ENCODE peak calls at places on chromosomes 11 and 22, in eight cellular contexts. S is HFF-Myc, R is BJ, Y is transverse colon, Z is foreskin fibroblast, D is body of pancreas, C is OCI-LY7, I is esophagus muscularis mucosa. W is an unnamed sample.

GRCh38 chr11:31943056-31943780 is 132.1 kb upstream of the PAX6 start:
- DNase-seq in S (no peak), R (no peak), Y (no peak), Z (no peak), D (no peak), C (no peak), I (peak), W (no peak)

GRCh38 chr22:23801886-23802377 is 15.2 kb downstream of the SMARCB1 start:
- DNase-seq in S (no peak), R (no peak), Y (no peak), Z (no peak), D (no peak), C (no peak), I (no peak), W (no peak)

GRCh38 chr11:110112457-110112856 is 19.3 kb downstream of the ZC3H12C start:
- DNase-seq in S (no peak), R (no peak), Y (no peak), Z (no peak), D (no peak), C (no peak), I (no peak), W (no peak)

GRCh38 chr11:326592-326841 is 5.9 kb upstream of the IFITM3 start:
- DNase-seq in S (no peak), R (no peak), Y (no peak), Z (no peak), D (no peak), C (no peak), I (no peak), W (no peak)

GRCh38 chr22:30277547-30278344 is 11.1 kb upstream of the OSM start:
- DNase-seq in S (peak), R (no peak), Y (no peak), Z (peak), D (no peak), C (no peak), I (no peak), W (peak)

GRCh38 chr11:119641991-119642745 is 86.8 kb downstream of the NECTIN1 start:
- DNase-seq in S (peak), R (no peak), Y (no peak), Z (no peak), D (no peak), C (peak), I (no peak), W (no peak)

GRCh38 chr11:1854949-1855885 is 2.3 kb downstream of the LSP1 start:
- DNase-seq in S (no peak), R (no peak), Y (no peak), Z (no peak), D (no peak), C (peak), I (no peak), W (no peak)

GRCh38 chr22:20721409-20722218 is 52.3 kb upstream of the SERPIND1 start:
- DNase-seq in S (no peak), R (no peak), Y (no peak), Z (no peak), D (no peak), C (no peak), I (no peak), W (no peak)

GRCh38 chr22:19765477-19766234 is 5.1 kb downstream of the TBX1 start:
- DNase-seq in S (no peak), R (no peak), Y (no peak), Z (no peak), D (no peak), C (no peak), I (no peak), W (no peak)

GRCh38 chr22:49948573-49948957 is 12.0 kb upstream of the PIM3 start:
- DNase-seq in S (no peak), R (no peak), Y (no peak), Z (no peak), D (peak), C (no peak), I (no peak), W (no peak)

GRCh38 chr22:49944399-49944891 is 16.1 kb upstream of the PIM3 start:
- DNase-seq in S (no peak), R (no peak), Y (no peak), Z (no peak), D (no peak), C (no peak), I (no peak), W (no peak)

GRCh38 chr22:49947296-49947622 is 13.3 kb upstream of the PIM3 start:
- DNase-seq in S (no peak), R (no peak), Y (no peak), Z (no peak), D (no peak), C (no peak), I (no peak), W (no peak)

GRCh38 chr22:49948116-49948515 is 12.5 kb upstream of the PIM3 start:
- DNase-seq in S (no peak), R (no peak), Y (peak), Z (no peak), D (peak), C (no peak), I (no peak), W (no peak)

GRCh38 chr22:49946612-49947295 is 13.8 kb upstream of the PIM3 start:
- DNase-seq in S (no peak), R (no peak), Y (peak), Z (no peak), D (peak), C (no peak), I (no peak), W (no peak)
- H3K4me3 ChIP-seq in S (no peak), R (no peak), Y (no peak), Z (no peak), D (no peak), C (no peak), I (no peak), W (no peak)

GRCh38 chr11:70352601-70353000 is 45.7 kb upstream of the CTTN start:
- DNase-seq in S (no peak), R (no peak), Y (no peak), Z (no peak), D (no peak), C (no peak), I (no peak), W (no peak)
- TF ChIP-seq CTCF in S (no peak), R (no peak), Y (no peak), Z (no peak), D (no peak), C (no peak), I (no peak), W (no peak)

GRCh38 chr22:37274380-37274862 is 7.9 kb upstream of the CYTH4 start:
- DNase-seq in S (no peak), R (no peak), Y (peak), Z (no peak), D (peak), C (peak), I (no peak), W (no peak)
- H3K4me3 ChIP-seq in S (no peak), R (no peak), Y (no peak), Z (no peak), D (no peak), C (peak), I (no peak), W (no peak)

DNA sequence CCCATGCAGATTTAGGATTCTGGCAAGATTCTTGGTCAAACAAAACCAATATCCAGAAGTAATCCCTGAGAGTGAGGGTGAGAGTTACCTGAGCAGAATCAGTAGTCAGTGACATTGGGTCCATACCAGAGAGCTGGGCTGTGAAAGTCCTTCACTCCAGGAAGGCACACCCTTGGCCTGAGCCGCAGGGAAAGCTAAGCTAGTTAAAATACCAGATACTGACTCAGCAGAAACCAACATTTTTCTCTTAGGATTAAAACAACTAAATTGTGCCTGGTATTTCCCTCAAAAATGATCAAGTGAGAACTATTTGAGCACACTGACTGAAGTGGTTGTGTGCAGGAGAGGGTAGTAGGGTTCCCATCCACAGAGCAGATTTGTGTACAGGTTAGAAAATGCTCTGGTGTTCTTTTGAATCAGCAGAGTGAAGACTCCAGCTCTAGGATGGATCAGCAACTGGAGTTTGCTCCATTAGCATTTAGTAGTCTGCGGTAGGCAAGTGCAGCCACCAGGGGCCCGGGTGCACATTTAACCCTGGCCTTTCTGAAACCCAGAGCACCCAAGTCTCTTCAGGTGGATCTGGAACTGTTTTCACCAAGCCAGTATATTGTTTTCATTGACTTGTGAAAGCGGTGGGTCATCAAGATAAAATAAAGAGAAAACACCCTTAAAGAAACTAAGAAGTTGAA is 100.7 kb upstream of the CLPB start:
- DNase-seq in S (no peak), R (no peak), Y (no peak), Z (no peak), D (no peak), C (no peak), I (no peak), W (peak)
- TF ChIP-seq CTCF in S (peak), R (peak), Y (no peak), Z (peak), D (no peak), C (peak), I (no peak), W (peak)

W was measured in retinal pigment epithelial cell.